ENCODE peak calls at places on chromosomes 5 and 9, in four cellular contexts. One of them, this sample, is unnamed.

GRCh38 chr5:63043792-63044191 is 465.2 kb downstream of the LRRC70 start:
- DNase-seq in HFFc6: no peak
- DNase-seq in fibroblast of mammary gland: no peak
- DNase-seq in progenitor cell of endocrine pancreas: no peak
- DNase-seq in this sample: no peak

GRCh38 chr9:68547417-68547816 is 6.7 kb upstream of the TMEM252 start:
- DNase-seq in progenitor cell of endocrine pancreas: no peak
- DNase-seq in fibroblast of mammary gland: no peak
- DNase-seq in HFFc6: no peak
- DNase-seq in this sample: no peak

GRCh38 chr9:76701441-76702031 is 62.7 kb upstream of the PCA3 start:
- DNase-seq in HFFc6: no peak
- DNase-seq in progenitor cell of endocrine pancreas: no peak
- DNase-seq in fibroblast of mammary gland: peak; percentile 46
- DNase-seq in this sample: no peak

GRCh38 chr5:141516648-141517025 is 27.8 kb downstream of the PCDHGC5 start:
- DNase-seq in HFFc6: no peak
- DNase-seq in progenitor cell of endocrine pancreas: no peak
- DNase-seq in fibroblast of mammary gland: peak; percentile 27
- DNase-seq in this sample: no peak

GRCh38 chr5:57488308-57488955 is 5.8 kb upstream of the ACTBL2 start:
- DNase-seq in fibroblast of mammary gland: peak; percentile 89
- DNase-seq in HFFc6: peak; percentile 50
- DNase-seq in progenitor cell of endocrine pancreas: no peak
- DNase-seq in this sample: no peak

GRCh38 chr5:98109561-98110006 is 663.9 kb upstream of the RGMB start:
- DNase-seq in fibroblast of mammary gland: peak; percentile 97
- DNase-seq in HFFc6: peak; percentile 71
- DNase-seq in progenitor cell of endocrine pancreas: no peak
- DNase-seq in this sample: no peak

GRCh38 chr5:157370967-157371366 is 89.0 kb upstream of the NIPAL4 start:
- DNase-seq in HFFc6: no peak
- DNase-seq in progenitor cell of endocrine pancreas: no peak
- DNase-seq in fibroblast of mammary gland: no peak
- DNase-seq in this sample: no peak

GRCh38 chr5:14809369-14810144 is 62.0 kb downstream of the ANKH start:
- DNase-seq in fibroblast of mammary gland: peak; percentile 95
- DNase-seq in progenitor cell of endocrine pancreas: no peak
- DNase-seq in HFFc6: peak; percentile 92
- DNase-seq in this sample: no peak

GRCh38 chr5:56323505-56323904 is 90.4 kb upstream of the ANKRD55 start:
- DNase-seq in fibroblast of mammary gland: peak; percentile 29
- DNase-seq in HFFc6: peak; percentile 42
- DNase-seq in progenitor cell of endocrine pancreas: no peak
- DNase-seq in this sample: no peak

GRCh38 chr5:171365351-171365750 is 22.3 kb upstream of the NPM1 start:
- DNase-seq in HFFc6: no peak
- DNase-seq in fibroblast of mammary gland: peak; percentile 24
- DNase-seq in progenitor cell of endocrine pancreas: no peak
- DNase-seq in this sample: no peak

GRCh38 chr5:169742773-169743296 is 105.8 kb downstream of the DOCK2 start:
- DNase-seq in fibroblast of mammary gland: peak; percentile 65
- DNase-seq in HFFc6: peak; percentile 87
- DNase-seq in progenitor cell of endocrine pancreas: no peak
- DNase-seq in this sample: no peak

GRCh38 chr5:169024426-169024825 is 276.5 kb downstream of the SLIT3 start:
- DNase-seq in fibroblast of mammary gland: no peak
- DNase-seq in HFFc6: no peak
- DNase-seq in progenitor cell of endocrine pancreas: no peak
- DNase-seq in this sample: no peak

GRCh38 chr5:124905256-124905655 is 158.8 kb upstream of the ZNF608 start:
- DNase-seq in HFFc6: no peak
- DNase-seq in fibroblast of mammary gland: no peak
- DNase-seq in progenitor cell of endocrine pancreas: no peak
- DNase-seq in this sample: no peak

GRCh38 chr5:1110260-1110929 is 1.5 kb downstream of the SLC12A7 start:
- DNase-seq in HFFc6: no peak
- DNase-seq in fibroblast of mammary gland: no peak
- DNase-seq in progenitor cell of endocrine pancreas: no peak
- DNase-seq in this sample: no peak

GRCh38 chr9:114733814-114734213 is 51.8 kb upstream of the TEX48 start:
- DNase-seq in progenitor cell of endocrine pancreas: no peak
- DNase-seq in fibroblast of mammary gland: peak; percentile 58
- DNase-seq in HFFc6: peak; percentile 67
- DNase-seq in this sample: no peak

GRCh38 chr5:139443766-139444473 is 4.6 kb upstream of the DNAJC18 start:
- DNase-seq in fibroblast of mammary gland: peak; percentile 85
- DNase-seq in HFFc6: peak; percentile 87
- DNase-seq in progenitor cell of endocrine pancreas: no peak
- DNase-seq in this sample: no peak

GRCh38 chr5:137022043-137022442 is 477.1 kb downstream of the SPOCK1 start:
- DNase-seq in HFFc6: no peak
- DNase-seq in progenitor cell of endocrine pancreas: no peak
- DNase-seq in fibroblast of mammary gland: peak; percentile 21
- DNase-seq in this sample: no peak

GRCh38 chr5:40601198-40601868 is 78.4 kb upstream of the PTGER4 start:
- DNase-seq in fibroblast of mammary gland: no peak
- DNase-seq in progenitor cell of endocrine pancreas: no peak
- DNase-seq in HFFc6: no peak
- DNase-seq in this sample: no peak

GRCh38 chr5:157744055-157745011 is 821 bp downstream of the LSM11 start:
- DNase-seq in HFFc6: no peak
- DNase-seq in progenitor cell of endocrine pancreas: no peak
- DNase-seq in fibroblast of mammary gland: no peak
- DNase-seq in this sample: peak; percentile 18

GRCh38 chr9:108535526-108535925 is 320.3 kb downstream of the ACTL7B start:
- DNase-seq in HFFc6: no peak
- DNase-seq in fibroblast of mammary gland: peak; percentile 50
- DNase-seq in progenitor cell of endocrine pancreas: no peak
- DNase-seq in this sample: peak; percentile 25

GRCh38 chr5:107516452-107517184 is 154.1 kb downstream of the EFNA5 start:
- DNase-seq in HFFc6: no peak
- DNase-seq in fibroblast of mammary gland: peak; percentile 74
- DNase-seq in progenitor cell of endocrine pancreas: no peak
- DNase-seq in this sample: no peak

GRCh38 chr9:123339666-123340414 is 16.2 kb upstream of the CRB2 start:
- DNase-seq in fibroblast of mammary gland: no peak
- DNase-seq in progenitor cell of endocrine pancreas: no peak
- DNase-seq in HFFc6: no peak
- DNase-seq in this sample: no peak

GRCh38 chr9:15697459-15697858 is 144.6 kb downstream of the CCDC171 start:
- DNase-seq in fibroblast of mammary gland: peak; percentile 88
- DNase-seq in HFFc6: peak; percentile 93
- DNase-seq in progenitor cell of endocrine pancreas: no peak
- DNase-seq in this sample: no peak

GRCh38 chr5:160621503-160621902 is 199.8 kb downstream of the PTTG1 start:
- DNase-seq in progenitor cell of endocrine pancreas: no peak
- DNase-seq in HFFc6: no peak
- DNase-seq in fibroblast of mammary gland: no peak
- DNase-seq in this sample: no peak

GRCh38 chr9:6467006-6467625 is 54.1 kb downstream of the UHRF2 start:
- DNase-seq in progenitor cell of endocrine pancreas: no peak
- DNase-seq in fibroblast of mammary gland: no peak
- DNase-seq in HFFc6: no peak
- DNase-seq in this sample: no peak
- TF ChIP-seq CTCF in progenitor cell of endocrine pancreas: no peak
- TF ChIP-seq CTCF in fibroblast of mammary gland: no peak
- TF ChIP-seq CTCF in HFFc6: no peak
- TF ChIP-seq CTCF in this sample: no peak

GRCh38 chr9:136118367-136119258 is at the start of gene TMEM250:
- DNase-seq in fibroblast of mammary gland: peak; percentile 95
- DNase-seq in progenitor cell of endocrine pancreas: peak; percentile 96
- DNase-seq in HFFc6: peak; percentile 95
- DNase-seq in this sample: peak; percentile 94
- TF ChIP-seq CTCF in fibroblast of mammary gland: no peak
- TF ChIP-seq CTCF in progenitor cell of endocrine pancreas: peak; percentile 36
- TF ChIP-seq CTCF in HFFc6: peak; percentile 22
- TF ChIP-seq CTCF in this sample: peak; percentile 19

GRCh38 chr9:128163523-128164331 is 3.7 kb downstream of the BBLN start:
- DNase-seq in progenitor cell of endocrine pancreas: no peak
- DNase-seq in HFFc6: no peak
- DNase-seq in fibroblast of mammary gland: no peak
- DNase-seq in this sample: no peak
- TF ChIP-seq CTCF in progenitor cell of endocrine pancreas: no peak
- TF ChIP-seq CTCF in HFFc6: no peak
- TF ChIP-seq CTCF in fibroblast of mammary gland: no peak
- TF ChIP-seq CTCF in this sample: no peak

GRCh38 chr9:133589454-133590227 is 19.5 kb downstream of the FAM163B start:
- DNase-seq in HFFc6: no peak
- DNase-seq in progenitor cell of endocrine pancreas: no peak
- DNase-seq in fibroblast of mammary gland: no peak
- DNase-seq in this sample: no peak
- TF ChIP-seq CTCF in HFFc6: peak; percentile 75
- TF ChIP-seq CTCF in progenitor cell of endocrine pancreas: peak; percentile 46
- TF ChIP-seq CTCF in fibroblast of mammary gland: peak; percentile 41
- TF ChIP-seq CTCF in this sample: peak; percentile 62

DNA sequence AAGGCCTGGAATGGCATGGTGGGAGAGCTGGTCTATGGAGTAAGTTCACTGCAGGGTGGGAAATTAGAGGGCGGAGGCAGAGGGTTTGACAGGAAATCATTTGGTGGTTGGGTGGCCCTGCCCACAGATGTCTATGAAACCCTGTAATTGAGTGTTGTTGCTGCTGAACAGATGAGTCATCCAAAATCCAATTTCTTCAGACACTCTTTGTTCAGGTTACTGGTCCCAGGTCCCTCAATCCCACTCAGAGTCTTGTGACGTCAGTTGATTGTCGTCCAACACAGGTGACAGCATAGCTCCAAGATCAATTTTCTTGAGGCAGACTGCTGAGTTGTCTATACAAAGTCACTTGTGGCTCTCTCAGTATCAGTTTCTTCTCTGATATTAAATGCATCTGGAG is 208.6 kb downstream of the GRIA1 start:
- DNase-seq in progenitor cell of endocrine pancreas: no peak
- DNase-seq in HFFc6: no peak
- DNase-seq in fibroblast of mammary gland: peak; percentile 15
- DNase-seq in this sample: no peak
- TF ChIP-seq CTCF in progenitor cell of endocrine pancreas: no peak
- TF ChIP-seq CTCF in HFFc6: no peak
- TF ChIP-seq CTCF in fibroblast of mammary gland: no peak
- TF ChIP-seq CTCF in this sample: no peak